ENCODE peak calls at places on chromosomes 3 and 15, in four cellular contexts. N is GM12878, D is K562, M is GM12891. P is an unnamed sample.

GRCh38 chr3:157535667-157536066 is 32.5 kb upstream of the VEPH1 start:
- DNase-seq in D (no peak), M (no peak), N (no peak), P (no peak)

GRCh38 chr3:325495-325894 is 128.9 kb downstream of the CHL1 start:
- DNase-seq in N (no peak), M (no peak), D (no peak), P (no peak)

GRCh38 chr3:193890036-193890897 is 245.7 kb upstream of the HES1 start:
- DNase-seq in M (no peak), N (no peak), D (no peak), P (no peak)

GRCh38 chr3:154886437-154886836 is 193.7 kb upstream of the MME start:
- DNase-seq in M (no peak), N (no peak), D (no peak), P (no peak)

GRCh38 chr3:20305647-20306046 is 119.6 kb upstream of the SGO1 start:
- DNase-seq in N (no peak), D (no peak), M (no peak), P (no peak)

GRCh38 chr15:58227706-58228543 is 89.7 kb downstream of the AQP9 start:
- DNase-seq in N (peak; percentile 37), M (peak; percentile 35), D (peak; percentile 75), P (peak; percentile 51)

GRCh38 chr3:99999541-99999940 is 114.8 kb downstream of the FILIP1L start:
- DNase-seq in D (no peak), M (no peak), N (no peak), P (no peak)

GRCh38 chr3:160667452-160667851 is 9.5 kb upstream of the ARL14 start:
- DNase-seq in D (no peak), N (no peak), M (no peak), P (no peak)

GRCh38 chr3:81643721-81644120 is 117.7 kb downstream of the GBE1 start:
- DNase-seq in M (no peak), N (no peak), D (no peak), P (no peak)

GRCh38 chr3:86948840-86949239 is 42.1 kb downstream of the VGLL3 start:
- DNase-seq in M (no peak), D (no peak), N (no peak), P (no peak)

GRCh38 chr3:72347819-72348319 is 500.4 kb downstream of the SHQ1 start:
- DNase-seq in M (no peak), N (peak; percentile 50), D (no peak), P (peak; percentile 96)

GRCh38 chr3:159782724-159783421 is 205.8 kb upstream of the IL12A start:
- DNase-seq in N (no peak), M (no peak), D (no peak), P (no peak)

GRCh38 chr15:74957301-74958035 is 896 bp upstream of the RPP25 start:
- DNase-seq in N (no peak), M (no peak), D (no peak), P (no peak)

GRCh38 chr3:60079076-60079475 is 1029.3 kb upstream of the CFAP20DC start:
- DNase-seq in D (no peak), N (no peak), M (no peak), P (no peak)

GRCh38 chr15:82664021-82664420 is 16.9 kb upstream of the CPEB1 start:
- DNase-seq in N (no peak), M (no peak), D (no peak), P (no peak)

GRCh38 chr3:38477057-38477820 is 18.9 kb upstream of the EXOG start:
- DNase-seq in N (no peak), M (no peak), D (no peak), P (no peak)

GRCh38 chr15:42728975-42729374 is 8.0 kb downstream of the CDAN1 start:
- DNase-seq in N (no peak), D (peak; percentile 40), M (no peak), P (no peak)

GRCh38 chr3:171514466-171514865 is 54.3 kb upstream of the TNIK start:
- DNase-seq in M (no peak), N (no peak), D (no peak), P (no peak)

GRCh38 chr3:58055309-58055708 is 47.1 kb downstream of the FLNB start:
- DNase-seq in M (no peak), N (no peak), D (no peak), P (no peak)

GRCh38 chr3:58051196-58051595 is 43.0 kb downstream of the FLNB start:
- DNase-seq in M (no peak), N (no peak), D (no peak), P (peak; percentile 85)

GRCh38 chr3:58054652-58055051 is 46.4 kb downstream of the FLNB start:
- DNase-seq in M (no peak), N (no peak), D (no peak), P (no peak)

GRCh38 chr3:58049143-58049785 is 41.0 kb downstream of the FLNB start:
- DNase-seq in M (no peak), D (peak; percentile 42), N (no peak), P (no peak)

GRCh38 chr3:58052373-58053273 is 44.4 kb downstream of the FLNB start:
- DNase-seq in M (no peak), D (peak; percentile 41), N (no peak), P (peak; percentile 22)
- TF ChIP-seq SPI1 in M (no peak), D (no peak), N (no peak), P (no peak)

GRCh38 chr3:116179091-116179490 is 266.2 kb downstream of the LSAMP start:
- DNase-seq in D (no peak), N (no peak), M (no peak), P (no peak)
- TF ChIP-seq POLR2AphosphoS5 in D (no peak), N (no peak), M (no peak), P (no peak)

GRCh38 chr3:186414735-186415419 is 52.8 kb upstream of the DGKG start:
- DNase-seq in D (no peak), N (no peak), M (no peak), P (no peak)
- TF ChIP-seq SPI1 in D (no peak), N (no peak), M (no peak), P (no peak)

GRCh38 chr3:149273096-149273751 is 51.6 kb upstream of the CP start:
- DNase-seq in D (peak; percentile 51), N (peak; percentile 45), M (no peak), P (peak; percentile 22)
- TF ChIP-seq POLR2AphosphoS5 in D (no peak), N (no peak), M (no peak), P (no peak)

DNA sequence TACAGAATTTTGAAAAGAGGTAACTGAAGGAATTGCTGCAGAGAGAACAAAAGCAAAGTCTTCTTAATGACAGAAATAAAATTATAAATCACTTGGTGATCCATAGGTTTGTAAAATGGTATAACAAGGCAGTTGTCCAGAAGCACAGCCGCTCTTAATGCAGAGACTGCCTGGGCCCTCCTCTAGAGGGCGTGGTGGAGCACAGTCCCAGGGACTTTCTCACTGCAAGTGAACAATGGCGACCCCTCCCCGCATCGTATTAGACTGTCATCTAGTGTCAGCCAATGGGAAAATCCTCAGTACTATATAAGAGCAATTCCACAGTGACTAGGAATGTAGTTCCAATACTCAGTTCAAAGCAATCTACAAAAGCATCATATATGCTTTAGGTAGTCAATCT is 26.4 kb upstream of the ZBED2 start:
- DNase-seq in D (peak; percentile 18), M (no peak), N (no peak), P (no peak)
- TF ChIP-seq SPI1 in D (no peak), M (no peak), N (no peak), P (no peak)

GRCh38 chr3:186254676-186255665 is 107.1 kb downstream of the DGKG start:
- DNase-seq in D (no peak), M (peak; percentile 39), N (peak; percentile 68), P (peak; percentile 78)
- TF ChIP-seq POLR2AphosphoS5 in D (no peak), M (peak; percentile 29), N (peak; percentile 23), P (peak; percentile 77)

GRCh38 chr3:127420825-127421224 is 133.0 kb upstream of the PRR20G start:
- DNase-seq in M (no peak), N (no peak), D (no peak), P (no peak)
- TF ChIP-seq SPI1 in M (no peak), N (no peak), D (no peak), P (no peak)

GRCh38 chr3:45551214-45552010 is 43.1 kb upstream of the LIMD1 start:
- DNase-seq in D (peak; percentile 80), M (no peak), N (no peak), P (no peak)
- TF ChIP-seq POLR2AphosphoS5 in D (peak; percentile 53), M (no peak), N (no peak), P (no peak)

DNA sequence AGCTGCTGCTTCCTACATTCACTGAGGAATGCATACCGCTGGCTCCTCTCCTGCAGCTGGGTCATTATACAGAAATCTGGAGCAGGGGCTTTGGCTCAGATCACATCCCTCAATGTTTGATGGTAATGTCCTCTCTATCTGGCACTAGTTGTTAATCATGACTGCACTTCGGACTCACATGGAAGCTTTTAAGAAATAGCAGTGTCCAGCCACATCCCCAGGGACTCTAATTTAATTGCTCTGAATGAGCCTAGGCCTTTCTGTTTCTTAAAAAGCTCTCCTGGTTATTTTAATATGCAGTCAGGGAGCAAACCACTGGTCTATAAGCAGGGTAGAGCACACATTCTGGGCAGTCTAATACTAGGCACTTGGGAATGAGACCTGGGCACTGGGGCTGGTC is 25.7 kb upstream of the MYRIP start:
- DNase-seq in D (no peak), N (no peak), M (no peak), P (no peak)
- TF ChIP-seq SPI1 in D (no peak), N (no peak), M (no peak), P (no peak)

GRCh38 chr15:67723294-67724024 is 101.8 kb upstream of the SKOR1 start:
- DNase-seq in M (no peak), N (no peak), D (no peak), P (no peak)

GRCh38 chr15:67722418-67722817 is 102.9 kb upstream of the SKOR1 start:
- DNase-seq in D (no peak), M (no peak), N (no peak), P (no peak)

GRCh38 chr15:67721996-67722395 is 103.3 kb upstream of the SKOR1 start:
- DNase-seq in D (no peak), M (no peak), N (no peak), P (no peak)

GRCh38 chr15:67720556-67721175 is 104.6 kb upstream of the SKOR1 start:
- DNase-seq in D (no peak), N (no peak), M (no peak), P (no peak)

DNA sequence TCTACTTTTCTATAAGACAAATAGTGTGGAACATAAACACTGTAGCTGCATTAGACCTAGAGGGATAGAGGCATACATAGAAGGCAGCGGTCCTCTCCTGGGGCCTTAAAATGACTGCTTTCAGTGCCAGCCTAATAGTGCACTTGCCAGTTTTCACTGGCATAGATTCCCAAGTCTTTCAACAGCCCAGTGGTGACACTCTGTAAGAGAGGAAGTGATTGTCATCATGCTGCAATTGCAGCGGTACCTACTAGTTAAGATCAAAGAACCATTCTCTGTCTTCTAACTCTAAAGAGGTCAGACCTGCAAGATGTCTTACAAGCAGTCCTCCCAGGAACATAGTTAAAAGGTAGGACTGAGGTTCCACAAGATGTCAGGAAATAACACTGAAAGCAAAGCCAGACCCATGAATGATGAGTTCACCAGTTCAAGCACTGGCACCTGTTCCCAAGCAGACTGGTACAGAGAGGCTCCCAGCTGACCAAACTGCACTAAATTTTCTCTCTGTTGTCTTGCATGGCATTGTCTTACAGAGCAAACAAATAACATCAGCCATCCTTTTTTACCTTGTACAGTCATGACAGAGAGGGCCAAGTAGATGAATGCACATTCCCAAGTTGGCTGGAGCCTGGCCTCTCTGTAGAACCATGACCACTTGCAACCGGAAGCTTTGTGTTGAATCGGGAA is 100.5 kb upstream of the SKOR1 start:
- DNase-seq in M (no peak), D (no peak), N (no peak), P (peak; percentile 48)
- TF ChIP-seq POLR2AphosphoS5 in M (no peak), D (no peak), N (no peak), P (no peak)